ENCODE peak calls at places on chromosome 11, in eight cellular contexts. One of them, this sample, is unnamed.

GRCh38 chr11:107785401-107785800 is 73.2 kb downstream of the SLC35F2 start:
- DNase-seq in astrocyte of the cerebellum: no peak
- DNase-seq in GM23338: no peak
- DNase-seq in endodermal cell: no peak
- DNase-seq in AG10803: no peak
- DNase-seq in fibroblast of the aortic adventitia: no peak
- DNase-seq in ovary: no peak
- DNase-seq in HL-60: no peak
- DNase-seq in this sample: peak; percentile 41

GRCh38 chr11:64967376-64967775 is 4.5 kb downstream of the MAJIN start:
- DNase-seq in GM23338: no peak
- DNase-seq in astrocyte of the cerebellum: no peak
- DNase-seq in AG10803: no peak
- DNase-seq in ovary: no peak
- DNase-seq in fibroblast of the aortic adventitia: no peak
- DNase-seq in endodermal cell: no peak
- DNase-seq in HL-60: no peak
- DNase-seq in this sample: no peak

GRCh38 chr11:114938799-114939198 is 260.5 kb downstream of the NXPE2 start:
- DNase-seq in astrocyte of the cerebellum: no peak
- DNase-seq in AG10803: no peak
- DNase-seq in endodermal cell: no peak
- DNase-seq in fibroblast of the aortic adventitia: no peak
- DNase-seq in HL-60: no peak
- DNase-seq in ovary: no peak
- DNase-seq in GM23338: no peak
- DNase-seq in this sample: no peak

GRCh38 chr11:44718612-44719390 is 8.0 kb upstream of the TSPAN18 start:
- DNase-seq in endodermal cell: no peak
- DNase-seq in fibroblast of the aortic adventitia: no peak
- DNase-seq in HL-60: no peak
- DNase-seq in GM23338: no peak
- DNase-seq in astrocyte of the cerebellum: no peak
- DNase-seq in ovary: no peak
- DNase-seq in AG10803: no peak
- DNase-seq in this sample: no peak

GRCh38 chr11:20156876-20157613 is 3.2 kb downstream of the DBX1 start:
- DNase-seq in HL-60: no peak
- DNase-seq in astrocyte of the cerebellum: no peak
- DNase-seq in endodermal cell: peak; percentile 80
- DNase-seq in GM23338: peak; percentile 27
- DNase-seq in fibroblast of the aortic adventitia: no peak
- DNase-seq in AG10803: no peak
- DNase-seq in ovary: no peak
- DNase-seq in this sample: no peak

GRCh38 chr11:18705651-18706281 is 7.2 kb downstream of the TMEM86A start:
- DNase-seq in AG10803: no peak
- DNase-seq in endodermal cell: no peak
- DNase-seq in ovary: peak; percentile 69
- DNase-seq in GM23338: peak; percentile 54
- DNase-seq in fibroblast of the aortic adventitia: no peak
- DNase-seq in astrocyte of the cerebellum: no peak
- DNase-seq in HL-60: no peak
- DNase-seq in this sample: peak; percentile 21

GRCh38 chr11:130499828-130500227 is 51.4 kb downstream of the ADAMTS15 start:
- DNase-seq in endodermal cell: no peak
- DNase-seq in fibroblast of the aortic adventitia: peak; percentile 65
- DNase-seq in AG10803: peak; percentile 39
- DNase-seq in astrocyte of the cerebellum: no peak
- DNase-seq in GM23338: no peak
- DNase-seq in HL-60: no peak
- DNase-seq in ovary: no peak
- DNase-seq in this sample: no peak

GRCh38 chr11:118640332-118641154 is 33.1 kb downstream of the PHLDB1 start:
- DNase-seq in AG10803: no peak
- DNase-seq in HL-60: no peak
- DNase-seq in endodermal cell: no peak
- DNase-seq in ovary: no peak
- DNase-seq in astrocyte of the cerebellum: no peak
- DNase-seq in fibroblast of the aortic adventitia: no peak
- DNase-seq in GM23338: peak; percentile 11
- DNase-seq in this sample: no peak

GRCh38 chr11:123407996-123408597 is 22.0 kb upstream of the GRAMD1B start:
- DNase-seq in endodermal cell: no peak
- DNase-seq in fibroblast of the aortic adventitia: no peak
- DNase-seq in astrocyte of the cerebellum: no peak
- DNase-seq in AG10803: no peak
- DNase-seq in ovary: no peak
- DNase-seq in HL-60: no peak
- DNase-seq in GM23338: no peak
- DNase-seq in this sample: no peak

GRCh38 chr11:11827272-11827671 is 14.5 kb upstream of the USP47 start:
- DNase-seq in AG10803: no peak
- DNase-seq in HL-60: no peak
- DNase-seq in astrocyte of the cerebellum: no peak
- DNase-seq in ovary: no peak
- DNase-seq in GM23338: no peak
- DNase-seq in fibroblast of the aortic adventitia: no peak
- DNase-seq in endodermal cell: no peak
- DNase-seq in this sample: no peak

GRCh38 chr11:1701041-1701807 is 4.2 kb downstream of the KRTAP5-6 start:
- DNase-seq in HL-60: no peak
- DNase-seq in astrocyte of the cerebellum: no peak
- DNase-seq in GM23338: no peak
- DNase-seq in AG10803: no peak
- DNase-seq in endodermal cell: no peak
- DNase-seq in ovary: no peak
- DNase-seq in fibroblast of the aortic adventitia: no peak
- DNase-seq in this sample: no peak

GRCh38 chr11:2511421-2512369 is 66.9 kb downstream of the KCNQ1 start:
- DNase-seq in astrocyte of the cerebellum: no peak
- DNase-seq in AG10803: peak; percentile 13
- DNase-seq in GM23338: no peak
- DNase-seq in HL-60: peak; percentile 51
- DNase-seq in endodermal cell: no peak
- DNase-seq in ovary: peak; percentile 10
- DNase-seq in fibroblast of the aortic adventitia: no peak
- DNase-seq in this sample: no peak

GRCh38 chr11:123507043-123507442 is 77.0 kb downstream of the GRAMD1B start:
- DNase-seq in ovary: no peak
- DNase-seq in AG10803: peak; percentile 59
- DNase-seq in GM23338: no peak
- DNase-seq in fibroblast of the aortic adventitia: peak; percentile 55
- DNase-seq in endodermal cell: no peak
- DNase-seq in HL-60: no peak
- DNase-seq in astrocyte of the cerebellum: peak; percentile 60
- DNase-seq in this sample: no peak

GRCh38 chr11:118572914-118573550 is 823 bp downstream of the ARCN1 start:
- DNase-seq in HL-60: peak; percentile 20
- DNase-seq in astrocyte of the cerebellum: no peak
- DNase-seq in endodermal cell: peak; percentile 50
- DNase-seq in fibroblast of the aortic adventitia: peak; percentile 57
- DNase-seq in ovary: no peak
- DNase-seq in AG10803: peak; percentile 56
- DNase-seq in GM23338: peak; percentile 12
- DNase-seq in this sample: no peak

GRCh38 chr11:74681686-74682651 is 49.3 kb downstream of the CHRDL2 start:
- DNase-seq in ovary: peak; percentile 32
- DNase-seq in AG10803: no peak
- DNase-seq in fibroblast of the aortic adventitia: no peak
- DNase-seq in GM23338: no peak
- DNase-seq in endodermal cell: peak; percentile 37
- DNase-seq in HL-60: no peak
- DNase-seq in astrocyte of the cerebellum: no peak
- DNase-seq in this sample: no peak

GRCh38 chr11:68398870-68399865 is 61.4 kb upstream of the PPP6R3 start:
- DNase-seq in GM23338: no peak
- DNase-seq in astrocyte of the cerebellum: no peak
- DNase-seq in ovary: peak; percentile 60
- DNase-seq in HL-60: no peak
- DNase-seq in fibroblast of the aortic adventitia: peak; percentile 17
- DNase-seq in AG10803: peak; percentile 35
- DNase-seq in endodermal cell: no peak
- DNase-seq in this sample: no peak

GRCh38 chr11:95108159-95108611 is 18.5 kb downstream of the ENDOD1 start:
- DNase-seq in endodermal cell: peak; percentile 56
- DNase-seq in ovary: no peak
- DNase-seq in GM23338: no peak
- DNase-seq in AG10803: peak; percentile 53
- DNase-seq in fibroblast of the aortic adventitia: peak; percentile 63
- DNase-seq in astrocyte of the cerebellum: no peak
- DNase-seq in HL-60: no peak
- DNase-seq in this sample: peak; percentile 40

GRCh38 chr11:57157624-57158023 is 24.1 kb upstream of the LRRC55 start:
- DNase-seq in AG10803: no peak
- DNase-seq in endodermal cell: no peak
- DNase-seq in GM23338: no peak
- DNase-seq in ovary: no peak
- DNase-seq in astrocyte of the cerebellum: no peak
- DNase-seq in HL-60: no peak
- DNase-seq in fibroblast of the aortic adventitia: no peak
- DNase-seq in this sample: no peak

GRCh38 chr11:44575288-44575672 is 9.8 kb downstream of the CD82 start:
- DNase-seq in AG10803: peak; percentile 65
- DNase-seq in astrocyte of the cerebellum: no peak
- DNase-seq in HL-60: no peak
- DNase-seq in fibroblast of the aortic adventitia: no peak
- DNase-seq in endodermal cell: no peak
- DNase-seq in GM23338: no peak
- DNase-seq in ovary: no peak
- DNase-seq in this sample: peak; percentile 74

DNA sequence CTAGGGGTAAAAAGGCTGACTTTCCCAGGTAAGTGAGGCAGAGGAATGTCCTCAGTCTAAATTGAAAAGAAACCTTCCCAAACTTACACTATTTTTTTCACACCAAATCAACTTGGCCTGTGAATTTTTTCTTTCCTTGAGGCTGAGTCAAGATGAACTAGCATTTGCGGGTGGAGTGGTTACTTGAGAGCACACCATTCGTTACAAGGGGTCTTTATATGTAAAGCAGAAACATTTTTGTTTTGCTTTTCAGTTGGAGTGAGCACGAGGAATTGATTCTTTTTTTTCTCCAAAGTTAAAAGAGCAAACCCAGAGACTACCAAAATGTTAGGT is 36.4 kb downstream of the MAML2 start:
- DNase-seq in fibroblast of the aortic adventitia: no peak
- DNase-seq in astrocyte of the cerebellum: no peak
- DNase-seq in ovary: no peak
- DNase-seq in GM23338: no peak
- DNase-seq in AG10803: no peak
- DNase-seq in HL-60: no peak
- DNase-seq in endodermal cell: no peak
- DNase-seq in this sample: no peak
- H3K4me3 ChIP-seq in fibroblast of the aortic adventitia: peak overlapping the region; percentile 39
- H3K4me3 ChIP-seq in astrocyte of the cerebellum: no peak overlapping the region
- H3K4me3 ChIP-seq in ovary: no peak overlapping the region
- H3K4me3 ChIP-seq in GM23338: no peak overlapping the region
- H3K4me3 ChIP-seq in AG10803: peak overlapping the region; percentile 48
- H3K4me3 ChIP-seq in HL-60: no peak overlapping the region
- H3K4me3 ChIP-seq in endodermal cell: peak overlapping the region; percentile 53
- H3K4me3 ChIP-seq in this sample: peak overlapping the region; percentile 44

GRCh38 chr11:116701876-116702275 is 70.9 kb downstream of the BUD13 start:
- DNase-seq in HL-60: no peak
- DNase-seq in ovary: no peak
- DNase-seq in astrocyte of the cerebellum: no peak
- DNase-seq in endodermal cell: peak; percentile 10
- DNase-seq in fibroblast of the aortic adventitia: no peak
- DNase-seq in GM23338: no peak
- DNase-seq in AG10803: no peak
- DNase-seq in this sample: no peak
- TF ChIP-seq CTCF in HL-60: no peak
- TF ChIP-seq CTCF in ovary: no peak
- TF ChIP-seq CTCF in astrocyte of the cerebellum: no peak
- TF ChIP-seq CTCF in endodermal cell: no peak
- TF ChIP-seq CTCF in fibroblast of the aortic adventitia: no peak
- TF ChIP-seq CTCF in GM23338: no peak
- TF ChIP-seq CTCF in AG10803: no peak
- TF ChIP-seq CTCF in this sample: no peak

DNA sequence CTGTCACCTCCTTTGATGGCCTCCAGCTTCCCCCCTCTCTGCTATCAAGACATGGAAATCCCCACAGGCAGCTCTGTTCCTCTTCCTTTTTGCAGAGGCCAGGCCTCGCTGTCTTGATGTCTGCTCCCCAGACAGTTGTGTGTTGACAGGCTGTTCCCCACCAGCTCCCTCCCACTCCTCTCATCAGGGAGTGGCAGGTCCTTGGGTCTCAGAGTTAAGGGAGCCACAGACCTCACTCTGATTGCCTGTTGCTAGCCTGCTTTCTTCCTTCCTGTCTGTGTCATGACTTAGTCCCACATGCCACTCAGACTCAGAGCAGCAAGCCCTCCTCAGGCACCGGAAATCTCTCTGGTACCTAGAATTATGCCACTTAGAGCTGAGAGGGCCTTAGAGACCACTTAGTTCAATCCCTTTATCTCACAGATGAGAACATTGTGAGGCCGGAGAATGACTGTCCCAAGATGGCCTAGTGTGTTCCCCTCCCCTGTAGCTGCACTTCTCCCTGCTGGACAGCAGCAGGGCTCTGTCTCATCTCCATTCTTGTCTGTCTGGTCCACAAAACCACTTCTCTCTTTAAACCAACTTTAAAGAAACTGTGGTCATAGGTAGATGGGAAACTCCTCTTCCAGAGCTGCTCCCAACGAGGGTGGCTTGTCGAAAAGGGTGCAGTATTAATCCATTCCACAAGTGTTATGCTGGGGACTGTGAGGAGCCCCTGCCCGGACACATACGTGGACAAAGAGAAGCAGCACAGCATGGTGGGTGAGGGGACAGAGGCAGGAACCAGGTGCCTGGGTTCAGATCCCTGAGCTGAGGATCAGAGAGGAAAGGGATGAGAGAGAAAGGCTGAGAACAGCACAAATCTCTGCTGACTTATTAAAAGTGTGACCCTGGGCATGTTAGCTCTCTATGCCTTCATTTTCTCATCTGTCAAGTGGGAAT is 4.2 kb downstream of the AMPD3 start:
- DNase-seq in astrocyte of the cerebellum: no peak
- DNase-seq in AG10803: no peak
- DNase-seq in ovary: no peak
- DNase-seq in HL-60: peak; percentile 43
- DNase-seq in GM23338: no peak
- DNase-seq in endodermal cell: peak; percentile 51
- DNase-seq in fibroblast of the aortic adventitia: no peak
- DNase-seq in this sample: no peak
- H3K4me3 ChIP-seq in astrocyte of the cerebellum: no peak overlapping the region
- H3K4me3 ChIP-seq in AG10803: no peak overlapping the region
- H3K4me3 ChIP-seq in ovary: no peak overlapping the region
- H3K4me3 ChIP-seq in HL-60: peak overlapping the region; percentile 60
- H3K4me3 ChIP-seq in GM23338: no peak overlapping the region
- H3K4me3 ChIP-seq in endodermal cell: no peak overlapping the region
- H3K4me3 ChIP-seq in fibroblast of the aortic adventitia: no peak overlapping the region
- H3K4me3 ChIP-seq in this sample: no peak overlapping the region

DNA sequence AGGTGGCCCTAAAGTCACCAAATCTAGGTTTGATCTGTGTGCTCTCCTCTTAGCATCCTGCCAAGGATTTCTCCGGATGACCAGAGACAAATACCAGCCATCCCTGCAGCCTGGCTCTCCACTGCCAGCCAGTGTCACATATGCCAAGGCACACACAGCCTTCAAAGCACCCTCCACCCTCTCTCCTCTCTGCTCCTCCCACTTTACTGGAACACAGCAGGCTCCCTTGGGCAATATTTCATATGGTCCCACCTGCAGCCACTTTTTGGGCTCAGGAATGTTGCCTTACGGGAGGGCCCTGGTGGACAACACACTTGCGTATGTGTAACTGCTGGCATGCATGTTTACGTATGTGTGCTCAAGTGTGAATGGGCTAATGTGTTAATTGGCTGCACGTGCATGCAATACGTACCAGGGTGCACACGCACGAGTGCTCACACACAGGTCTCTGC is 183.9 kb downstream of the CEP164 start:
- DNase-seq in astrocyte of the cerebellum: no peak
- DNase-seq in AG10803: no peak
- DNase-seq in GM23338: no peak
- DNase-seq in fibroblast of the aortic adventitia: no peak
- DNase-seq in HL-60: no peak
- DNase-seq in ovary: no peak
- DNase-seq in endodermal cell: no peak
- DNase-seq in this sample: no peak
- TF ChIP-seq CTCF in astrocyte of the cerebellum: no peak
- TF ChIP-seq CTCF in AG10803: no peak
- TF ChIP-seq CTCF in GM23338: no peak
- TF ChIP-seq CTCF in fibroblast of the aortic adventitia: no peak
- TF ChIP-seq CTCF in HL-60: no peak
- TF ChIP-seq CTCF in ovary: no peak
- TF ChIP-seq CTCF in endodermal cell: no peak
- TF ChIP-seq CTCF in this sample: no peak